ENCODE peak calls at places on chromosomes 7 and 10, in nine cellular contexts. S is fibroblast of the aortic adventitia, K is fibroblast of pulmonary artery, O is cardiac fibroblast, B is BJ, R is left ventricle myocardium inferior, L is A549, A is uterus, G is endodermal cell. W is an unnamed sample.
A peak's percentile ranks its signal among the peaks of the same experiment; 100 is the strongest.

GRCh38 chr10:1635340-1635739 is 102.0 kb downstream of the ADARB2 start:
- DNase-seq in S (no peak), K (no peak), O (no peak), B (no peak), R (no peak), L (no peak), A (no peak), G (peak; percentile 42), W (no peak)

GRCh38 chr10:689433-690226 is at the start of gene DIP2C:
- DNase-seq in S (peak; percentile 72), K (peak; percentile 81), O (peak; percentile 91), B (no peak), R (peak; percentile 82), L (peak; percentile 83), A (peak; percentile 78), G (peak; percentile 85), W (no peak)

GRCh38 chr10:22251751-22252285 is 34.0 kb upstream of the EBLN1 start:
- DNase-seq in S (peak; percentile 65), K (peak; percentile 61), O (peak; percentile 65), B (no peak), R (peak; percentile 69), L (no peak), A (peak; percentile 63), G (peak; percentile 74), W (no peak)

GRCh38 chr10:6580279-6581029 is 378 bp upstream of the PRKCQ start:
- DNase-seq in S (peak; percentile 31), K (peak; percentile 66), O (peak; percentile 72), B (peak; percentile 1), R (peak; percentile 62), L (peak; percentile 47), A (peak; percentile 31), G (peak; percentile 92), W (no peak)

GRCh38 chr10:88759366-88760101 is at the start of gene LIPN:
- DNase-seq in S (peak; percentile 13), K (no peak), O (no peak), B (no peak), R (no peak), L (no peak), A (no peak), G (no peak), W (no peak)

GRCh38 chr7:109763611-109764010 is 1193.9 kb downstream of the DNAJB9 start:
- DNase-seq in S (no peak), K (no peak), O (no peak), B (no peak), R (no peak), L (no peak), A (no peak), G (no peak), W (no peak)

GRCh38 chr10:129969528-129970264 is 5.6 kb upstream of the EBF3 start:
- DNase-seq in S (no peak), K (no peak), O (no peak), B (no peak), R (no peak), L (no peak), A (no peak), G (peak; percentile 67), W (no peak)

GRCh38 chr10:106043833-106044232 is 1120.7 kb downstream of the SORCS1 start:
- DNase-seq in S (peak; percentile 25), K (peak; percentile 26), O (peak; percentile 7), B (no peak), R (no peak), L (no peak), A (no peak), G (no peak), W (no peak)

GRCh38 chr10:676178-676577 is 13.3 kb downstream of the DIP2C start:
- DNase-seq in S (no peak), K (no peak), O (no peak), B (no peak), R (no peak), L (no peak), A (no peak), G (peak; percentile 2), W (no peak)

GRCh38 chr7:154375956-154376355 is 323.8 kb downstream of the DPP6 start:
- DNase-seq in S (no peak), K (no peak), O (no peak), B (no peak), R (no peak), L (no peak), A (no peak), G (no peak), W (no peak)

GRCh38 chr7:46213154-46213537 is 292.1 kb upstream of the IGFBP3 start:
- DNase-seq in S (no peak), K (no peak), O (no peak), B (no peak), R (no peak), L (no peak), A (no peak), G (no peak), W (no peak)

GRCh38 chr10:1529806-1530413 is 207.4 kb downstream of the ADARB2 start:
- DNase-seq in S (no peak), K (no peak), O (no peak), B (no peak), R (no peak), L (no peak), A (no peak), G (no peak), W (no peak)

GRCh38 chr10:131948501-131948900 is 33.2 kb downstream of the BNIP3 start:
- DNase-seq in S (no peak), K (no peak), O (no peak), B (no peak), R (no peak), L (no peak), A (no peak), G (peak; percentile 22), W (no peak)

GRCh38 chr10:69686866-69687265 is 56.8 kb downstream of the FAM241B start:
- DNase-seq in S (no peak), K (no peak), O (no peak), B (no peak), R (no peak), L (no peak), A (no peak), G (no peak), W (no peak)

GRCh38 chr7:74042746-74043522 is 15.0 kb downstream of the ELN start:
- DNase-seq in S (peak; percentile 37), K (no peak), O (no peak), B (no peak), R (no peak), L (no peak), A (no peak), G (peak; percentile 67), W (no peak)

GRCh38 chr7:119377-120163 is 72.8 kb upstream of the FAM20C start:
- DNase-seq in S (no peak), K (no peak), O (peak; percentile 41), B (no peak), R (peak; percentile 55), L (no peak), A (no peak), G (no peak), W (no peak)

DNA sequence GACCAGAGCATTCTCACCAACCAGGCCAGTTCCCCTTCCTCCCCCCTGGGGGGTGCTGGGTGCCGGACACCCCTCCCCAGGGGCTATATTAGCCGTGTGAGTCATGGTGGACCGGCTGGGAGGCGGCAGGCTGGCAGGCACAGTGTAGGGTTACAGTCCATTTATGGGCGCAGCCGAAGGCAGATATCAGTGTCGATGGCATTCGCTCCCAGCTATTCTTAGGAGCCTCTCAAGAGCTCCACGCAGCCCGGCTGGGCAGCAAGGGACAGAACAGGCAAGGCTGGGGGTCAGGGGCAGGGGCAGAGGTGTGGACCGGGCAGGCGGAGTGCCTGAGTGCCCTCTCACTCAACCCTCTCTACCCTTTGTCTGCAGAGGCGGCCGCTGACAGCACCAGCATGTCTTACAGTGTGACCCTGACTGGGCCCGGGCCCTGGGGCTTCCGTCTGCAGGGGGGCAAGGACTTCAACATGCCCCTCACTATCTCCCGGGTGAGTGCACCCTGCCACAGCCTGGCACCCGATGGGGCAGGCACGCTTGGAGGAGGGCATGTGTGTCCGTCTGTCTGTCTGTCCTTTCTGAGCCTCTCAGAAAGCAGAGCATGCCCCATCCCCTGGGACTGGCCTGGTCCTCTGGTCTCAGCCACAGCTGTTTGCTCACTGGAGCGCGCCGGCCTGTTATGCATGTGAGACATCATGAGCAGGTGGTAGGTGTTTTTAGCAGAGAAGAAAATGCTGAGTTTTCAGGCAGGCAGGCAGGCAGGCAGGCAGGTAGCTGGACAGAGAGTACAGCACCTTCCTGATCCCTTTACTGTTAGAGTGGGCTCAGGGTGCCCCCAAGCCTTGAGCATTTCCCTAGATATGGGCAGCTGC is at the start of gene LDB3:
- DNase-seq in S (no peak), K (peak; percentile 30), O (peak; percentile 29), B (no peak), R (peak; percentile 80), L (no peak), A (peak; percentile 77), G (no peak), W (no peak)
- H3K4me3 ChIP-seq in S (no peak within 1 kb of the TSS), K (no peak within 1 kb of the TSS), O (no peak within 1 kb of the TSS), B (no peak within 1 kb of the TSS), R (peak within 1 kb of the TSS; percentile 77), L (no peak within 1 kb of the TSS), A (peak within 1 kb of the TSS; percentile 35), G (no peak within 1 kb of the TSS), W (no peak within 1 kb of the TSS)

GRCh38 chr7:144063710-144064109 is 5.9 kb upstream of the OR2A25 start:
- DNase-seq in S (no peak), K (no peak), O (no peak), B (no peak), R (no peak), L (no peak), A (no peak), G (peak; percentile 56), W (no peak)
- TF ChIP-seq CTCF in S (peak; percentile 2), K (peak; percentile 25), O (peak; percentile 27), B (peak; percentile 16), R (no peak), L (no peak), A (no peak), G (peak; percentile 76), W (peak; percentile 24)

GRCh38 chr10:97505152-97505551 is 6.4 kb downstream of the UBTD1 start:
- DNase-seq in S (no peak), K (no peak), O (no peak), B (no peak), R (no peak), L (no peak), A (no peak), G (no peak), W (no peak)
- H3K4me3 ChIP-seq in S (no peak overlapping the region), K (no peak overlapping the region), O (no peak overlapping the region), B (no peak overlapping the region), R (no peak overlapping the region), L (no peak overlapping the region), A (no peak overlapping the region), G (no peak overlapping the region), W (no peak overlapping the region)

GRCh38 chr7:80286611-80287010 is 152.0 kb downstream of the GNAI1 start:
- DNase-seq in S (no peak), K (no peak), O (no peak), B (no peak), R (no peak), L (no peak), A (no peak), G (no peak), W (no peak)

GRCh38 chr7:80294321-80294720 is 159.7 kb downstream of the GNAI1 start:
- DNase-seq in S (peak; percentile 46), K (peak; percentile 36), O (peak; percentile 32), B (peak; percentile 14), R (no peak), L (no peak), A (no peak), G (no peak), W (peak; percentile 42)

GRCh38 chr7:80284848-80285247 is 150.2 kb downstream of the GNAI1 start:
- DNase-seq in S (peak; percentile 80), K (peak; percentile 77), O (peak; percentile 77), B (peak; percentile 38), R (no peak), L (no peak), A (no peak), G (no peak), W (peak; percentile 83)

GRCh38 chr7:80287400-80288174 is 153.0 kb downstream of the GNAI1 start:
- DNase-seq in S (no peak), K (no peak), O (no peak), B (no peak), R (no peak), L (no peak), A (no peak), G (no peak), W (no peak)

GRCh38 chr7:80288175-80289122 is 153.8 kb downstream of the GNAI1 start:
- DNase-seq in S (peak; percentile 13), K (no peak), O (no peak), B (no peak), R (no peak), L (no peak), A (no peak), G (peak; percentile 57), W (peak; percentile 57)
- TF ChIP-seq CTCF in S (no peak), K (peak; percentile 3), O (peak; percentile 12), B (no peak), R (peak; percentile 49), L (peak; percentile 48), A (peak; percentile 9), G (peak; percentile 68), W (peak; percentile 11)